ENCODE peak calls at places on chromosomes 16 and 17, in four cellular contexts. One of them, this sample, is unnamed.

GRCh38 chr17:82957469-82957795 is 117.6 kb upstream of the ZNF750 start:
- DNase-seq in MM.1S: no peak
- DNase-seq in DND-41: no peak
- DNase-seq in HepG2: no peak
- DNase-seq in this sample: no peak

GRCh38 chr16:74455213-74455612 is 33.9 kb upstream of the CLEC18B start:
- DNase-seq in MM.1S: no peak
- DNase-seq in DND-41: no peak
- DNase-seq in HepG2: peak
- DNase-seq in this sample: peak

GRCh38 chr16:56710181-56710737 is 19.7 kb upstream of the NUP93 start:
- DNase-seq in MM.1S: no peak
- DNase-seq in DND-41: no peak
- DNase-seq in HepG2: no peak
- DNase-seq in this sample: no peak

GRCh38 chr16:73091199-73091598 is 43.3 kb upstream of the ZFHX3 start:
- DNase-seq in MM.1S: no peak
- DNase-seq in DND-41: no peak
- DNase-seq in HepG2: no peak
- DNase-seq in this sample: no peak

GRCh38 chr17:16439867-16440351 is 24.5 kb downstream of the TRPV2 start:
- DNase-seq in MM.1S: peak
- DNase-seq in DND-41: peak
- DNase-seq in HepG2: no peak
- DNase-seq in this sample: peak

GRCh38 chr16:68255712-68256111 is 8.6 kb upstream of the SLC7A6 start:
- DNase-seq in MM.1S: no peak
- DNase-seq in DND-41: no peak
- DNase-seq in HepG2: no peak
- DNase-seq in this sample: no peak

GRCh38 chr17:64706224-64707076 is 44.3 kb upstream of the SMURF2 start:
- DNase-seq in MM.1S: no peak
- DNase-seq in DND-41: no peak
- DNase-seq in HepG2: peak
- DNase-seq in this sample: peak

GRCh38 chr17:43570518-43570928 is 24.4 kb upstream of the ETV4 start:
- DNase-seq in MM.1S: no peak
- DNase-seq in DND-41: no peak
- DNase-seq in HepG2: no peak
- DNase-seq in this sample: peak

GRCh38 chr17:68197091-68197996 is 50.5 kb upstream of the AMZ2 start:
- DNase-seq in MM.1S: no peak
- DNase-seq in DND-41: no peak
- DNase-seq in HepG2: no peak
- DNase-seq in this sample: no peak
- TF ChIP-seq EZH2 in MM.1S: no peak
- TF ChIP-seq EZH2 in DND-41: no peak
- TF ChIP-seq EZH2 in HepG2: no peak
- TF ChIP-seq EZH2 in this sample: peak

DNA sequence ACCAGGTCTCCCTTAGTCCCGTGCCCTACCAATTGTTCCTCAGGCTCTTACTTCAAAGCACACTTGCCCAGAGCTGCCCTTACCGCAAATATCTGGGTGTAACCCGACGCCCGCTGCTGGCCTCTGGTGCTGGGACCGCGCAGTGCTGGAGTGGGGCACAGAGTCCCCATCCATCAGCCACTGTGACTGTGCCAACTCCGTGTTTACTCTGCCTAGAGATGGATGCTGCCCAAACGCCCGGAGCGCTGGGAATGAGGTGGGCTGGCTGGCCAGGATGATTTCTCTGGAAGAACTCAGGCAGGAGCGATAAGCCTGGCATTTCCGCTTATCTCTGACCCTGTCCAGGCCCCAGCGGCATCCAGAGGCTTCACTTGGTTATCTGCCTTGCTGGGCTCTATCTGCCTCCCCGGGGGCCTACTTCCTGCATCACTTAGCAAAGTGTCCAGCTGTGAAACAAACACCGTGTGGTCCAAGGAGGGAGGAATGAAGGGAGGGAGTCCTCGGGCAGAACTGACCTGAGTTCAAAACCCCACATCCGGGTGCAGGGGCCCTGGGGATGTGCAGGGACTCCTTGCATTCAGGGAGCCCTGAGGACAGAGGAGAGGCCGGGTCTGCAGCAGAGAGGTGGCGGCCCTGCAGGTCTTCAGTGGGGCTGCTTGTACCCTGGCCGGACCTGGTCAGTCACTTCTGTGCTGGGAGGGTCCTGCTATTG is 9.4 kb upstream of the MYLK3 start:
- DNase-seq in MM.1S: no peak
- DNase-seq in DND-41: no peak
- DNase-seq in HepG2: no peak
- DNase-seq in this sample: no peak
- H3K4me3 ChIP-seq in MM.1S: no peak
- H3K4me3 ChIP-seq in DND-41: no peak
- H3K4me3 ChIP-seq in HepG2: no peak
- H3K4me3 ChIP-seq in this sample: no peak

DNA sequence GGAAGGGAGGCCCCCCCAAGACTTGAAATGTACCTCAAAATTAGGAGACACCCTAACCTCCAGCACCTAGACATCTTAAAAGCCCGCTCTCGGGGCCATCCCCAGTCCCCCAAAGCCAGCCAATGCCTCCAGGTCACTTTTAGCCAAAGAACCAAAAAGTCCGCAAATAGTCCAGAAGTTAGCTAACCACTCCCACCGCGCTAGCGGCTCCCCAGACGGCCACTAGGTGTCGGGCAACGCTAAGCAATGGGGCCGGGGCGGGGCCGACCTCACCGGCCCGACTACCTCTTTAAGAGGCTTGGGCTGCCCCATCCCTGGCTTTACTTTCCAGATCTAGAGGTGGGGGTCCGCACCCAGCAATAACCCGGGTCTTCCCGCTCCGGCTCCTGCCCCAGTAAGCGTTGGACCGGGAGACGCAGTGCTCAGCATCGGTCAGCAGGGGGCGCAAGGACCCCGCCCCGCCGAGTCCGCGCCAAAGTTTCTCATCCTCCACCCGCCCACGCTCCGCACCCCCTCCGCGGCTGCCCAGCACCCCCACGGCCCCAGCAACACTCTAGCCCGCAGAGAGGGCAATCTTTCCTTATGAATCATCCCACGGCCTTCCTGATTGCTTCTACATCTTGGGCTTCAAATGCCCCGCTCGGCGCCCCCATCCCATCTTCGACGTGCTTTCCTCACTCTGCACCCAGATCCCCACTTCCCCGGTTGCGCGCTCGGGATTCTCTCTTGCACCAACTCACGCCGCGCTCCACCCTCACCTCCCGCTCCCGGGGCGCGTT is 795 bp downstream of the COL1A1 start:
- DNase-seq in MM.1S: peak
- DNase-seq in DND-41: peak
- DNase-seq in HepG2: peak
- DNase-seq in this sample: peak
- TF ChIP-seq EZH2 in MM.1S: no peak
- TF ChIP-seq EZH2 in DND-41: no peak
- TF ChIP-seq EZH2 in HepG2: peak
- TF ChIP-seq EZH2 in this sample: no peak

DNA sequence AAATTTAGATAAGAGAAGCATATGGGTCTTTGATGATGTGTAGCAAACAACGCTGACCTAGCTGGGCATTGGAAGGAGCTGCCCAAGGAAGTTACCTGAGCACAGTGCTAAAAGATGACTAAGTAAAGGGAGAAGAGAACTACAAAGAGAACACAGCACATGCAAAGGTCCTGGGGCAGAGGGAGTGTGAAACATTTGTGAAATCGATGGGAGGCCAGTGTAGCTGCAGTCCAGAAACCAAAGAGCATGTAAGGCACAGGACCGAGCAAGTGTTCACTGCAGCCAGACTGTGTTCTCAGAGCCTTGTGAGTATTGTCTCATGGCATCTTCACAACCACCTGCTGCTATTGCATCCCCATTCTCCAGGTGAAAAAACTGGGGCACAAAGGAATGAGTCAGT is 44.9 kb downstream of the ARHGAP27 start:
- DNase-seq in MM.1S: no peak
- DNase-seq in DND-41: no peak
- DNase-seq in HepG2: no peak
- DNase-seq in this sample: no peak
- H3K4me3 ChIP-seq in MM.1S: no peak
- H3K4me3 ChIP-seq in DND-41: no peak
- H3K4me3 ChIP-seq in HepG2: no peak
- H3K4me3 ChIP-seq in this sample: no peak

GRCh38 chr17:48730240-48730550 is 1.6 kb upstream of the HOXB13 start:
- DNase-seq in MM.1S: no peak
- DNase-seq in DND-41: no peak
- DNase-seq in HepG2: no peak
- DNase-seq in this sample: no peak

GRCh38 chr17:48733632-48734327 is 5.2 kb upstream of the HOXB13 start:
- DNase-seq in MM.1S: no peak
- DNase-seq in DND-41: no peak
- DNase-seq in HepG2: no peak
- DNase-seq in this sample: no peak

GRCh38 chr17:48732688-48733629 is 4.4 kb upstream of the HOXB13 start:
- DNase-seq in MM.1S: no peak
- DNase-seq in DND-41: no peak
- DNase-seq in HepG2: no peak
- DNase-seq in this sample: no peak

GRCh38 chr17:48729335-48730239 is 1.0 kb upstream of the HOXB13 start:
- DNase-seq in MM.1S: no peak
- DNase-seq in DND-41: no peak
- DNase-seq in HepG2: no peak
- DNase-seq in this sample: no peak

DNA sequence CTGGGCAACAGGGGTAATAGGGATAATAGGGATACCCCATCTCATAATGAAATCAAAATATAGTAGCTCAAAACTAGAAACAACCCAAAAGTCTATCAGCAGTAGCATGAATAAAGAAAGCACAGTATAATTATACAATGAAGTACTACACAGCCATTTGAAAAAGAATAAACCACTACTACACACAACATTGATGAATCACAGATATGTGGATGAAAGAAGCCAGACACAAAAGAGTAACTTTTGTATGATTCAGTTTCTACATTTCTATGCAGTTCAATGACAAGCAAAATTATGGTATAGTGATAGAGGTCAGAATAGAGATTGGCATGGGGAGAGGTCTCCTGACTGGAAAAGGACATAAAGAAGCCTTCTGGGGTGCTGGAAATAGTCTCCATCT is 2.8 kb upstream of the HOXB13 start:
- DNase-seq in MM.1S: no peak
- DNase-seq in DND-41: no peak
- DNase-seq in HepG2: no peak
- DNase-seq in this sample: no peak
- TF ChIP-seq EZH2 in MM.1S: no peak
- TF ChIP-seq EZH2 in DND-41: no peak
- TF ChIP-seq EZH2 in HepG2: no peak
- TF ChIP-seq EZH2 in this sample: no peak